ENCODE peak calls at places on chromosome 1, in four cellular contexts. D is OCI-M1, F is left lobe of liver, B is foreskin melanocyte. E is an unnamed sample.

GRCh38 chr1:1080951-1081310 is 6.8 kb upstream of the RNF223 start:
- DNase-seq in D (no peak), F (no peak), B (no peak), E (no peak)

GRCh38 chr1:33758698-33759097 is 105.2 kb upstream of the HMGB4 start:
- DNase-seq in D (no peak), F (no peak), B (no peak), E (peak)

GRCh38 chr1:235021321-235021720 is 107.3 kb downstream of the TOMM20 start:
- DNase-seq in D (no peak), F (no peak), B (no peak), E (no peak)

GRCh38 chr1:21932127-21932526 is 5.0 kb downstream of the HSPG2 start:
- DNase-seq in D (no peak), F (no peak), B (no peak), E (no peak)

GRCh38 chr1:151132676-151133338 is 13.6 kb downstream of the SEMA6C start:
- DNase-seq in D (no peak), F (no peak), B (no peak), E (no peak)

GRCh38 chr1:182315157-182315556 is 76.4 kb downstream of the GLUL start:
- DNase-seq in D (no peak), F (no peak), B (no peak), E (no peak)

GRCh38 chr1:220770245-220770913 is 16.3 kb upstream of the MTARC1 start:
- DNase-seq in D (no peak), F (no peak), B (no peak), E (no peak)

GRCh38 chr1:206513312-206514111 is 6.2 kb downstream of the RASSF5 start:
- DNase-seq in D (no peak), F (no peak), B (no peak), E (no peak)

GRCh38 chr1:11752359-11753208 is 9.4 kb upstream of the C1orf167 start:
- DNase-seq in D (no peak), F (no peak), B (no peak), E (no peak)

GRCh38 chr1:180863158-180863775 is 49.4 kb upstream of the KIAA1614 start:
- DNase-seq in D (peak), F (no peak), B (peak), E (no peak)

GRCh38 chr1:64163972-64164371 is 39.5 kb upstream of the UBE2U start:
- DNase-seq in D (no peak), F (no peak), B (no peak), E (no peak)

GRCh38 chr1:60562715-60563114 is 489.1 kb upstream of the C1orf87 start:
- DNase-seq in D (no peak), F (no peak), B (no peak), E (no peak)